ENCODE peak calls at places on chromosome 16, in nine cellular contexts. X is left colon, L is RCC 7860, R is NCI-H774, J is glomerular endothelial cell, G is upper lobe of right lung, C is activated T-helper 1 cell treated with Interleukin-2 at 50 U/mL for 16 hours, U is frontal cortex, V is right atrium auricular region. T is an unnamed sample.

GRCh38 chr16:55725055-55725777 is 69.4 kb downstream of the SLC6A2 start:
- DNase-seq in C (no peak), L (no peak), U (no peak), R (no peak), V (peak), G (no peak), J (no peak), X (no peak), T (no peak)

GRCh38 chr16:57464523-57464922 is 2.0 kb downstream of the POLR2C start:
- DNase-seq in J (no peak), G (no peak), R (no peak), V (no peak), X (no peak), C (no peak), L (no peak), U (no peak), T (no peak)

GRCh38 chr16:87201052-87201451 is 116.1 kb downstream of the C16orf95 start:
- DNase-seq in X (no peak), G (no peak), C (no peak), R (no peak), L (peak), V (peak), J (no peak), U (no peak), T (no peak)

GRCh38 chr16:46895399-46896313 is 11.5 kb downstream of the GPT2 start:
- DNase-seq in C (no peak), L (no peak), G (no peak), V (no peak), J (no peak), R (no peak), U (no peak), X (no peak), T (no peak)

GRCh38 chr16:912322-912683 is 58.5 kb downstream of the LMF1 start:
- DNase-seq in X (no peak), L (no peak), J (no peak), G (no peak), V (no peak), C (no peak), R (no peak), U (no peak), T (no peak)

GRCh38 chr16:66695474-66695934 is 1.0 kb downstream of the CMTM4 start:
- DNase-seq in L (no peak), V (no peak), U (peak), J (no peak), R (no peak), X (no peak), G (no peak), C (no peak), T (peak)

GRCh38 chr16:67928561-67929364 is 2.9 kb downstream of the CTRL start:
- DNase-seq in X (peak), G (peak), J (no peak), U (peak), L (peak), R (peak), C (peak), V (no peak), T (peak)

GRCh38 chr16:46620265-46621005 is 744 bp downstream of the SHCBP1 start:
- DNase-seq in G (no peak), J (no peak), U (no peak), L (peak), R (no peak), C (no peak), V (no peak), X (peak), T (no peak)

GRCh38 chr16:5228369-5228768 is 130.8 kb upstream of the EEF2KMT start:
- DNase-seq in L (no peak), U (no peak), C (no peak), R (no peak), X (no peak), G (no peak), J (no peak), V (no peak), T (no peak)

GRCh38 chr16:75376475-75376907 is 56.8 kb downstream of the CFDP1 start:
- DNase-seq in G (no peak), J (no peak), L (no peak), U (no peak), V (no peak), R (no peak), X (no peak), C (no peak), T (no peak)

GRCh38 chr16:50744911-50745310 is 3.0 kb downstream of the CYLD start:
- DNase-seq in V (no peak), X (no peak), J (no peak), G (no peak), L (peak), R (no peak), C (no peak), U (no peak), T (no peak)

GRCh38 chr16:84588991-84589390 is 28.9 kb downstream of the COTL1 start:
- DNase-seq in J (no peak), U (no peak), L (no peak), V (no peak), C (no peak), R (no peak), G (no peak), X (no peak), T (no peak)

GRCh38 chr16:11796227-11797165 is 562 bp downstream of the ZC3H7A start:
- DNase-seq in U (peak), R (no peak), J (no peak), X (peak), L (peak), V (peak), C (no peak), G (peak), T (peak)

GRCh38 chr16:78452030-78452429 is 352.6 kb downstream of the WWOX start:
- DNase-seq in R (no peak), G (no peak), V (no peak), X (no peak), C (no peak), J (no peak), L (no peak), U (no peak), T (no peak)

GRCh38 chr16:68279726-68280125 is 15.4 kb downstream of the SLC7A6 start:
- DNase-seq in J (no peak), X (no peak), G (no peak), L (no peak), C (no peak), V (no peak), U (no peak), R (no peak), T (no peak)

GRCh38 chr16:10820546-10820945 is 2.0 kb upstream of the TVP23A start:
- DNase-seq in C (no peak), G (no peak), L (no peak), R (no peak), U (no peak), J (no peak), X (no peak), V (no peak), T (no peak)

GRCh38 chr16:57070424-57070823 is 22.0 kb upstream of the CPNE2 start:
- DNase-seq in V (no peak), G (no peak), J (no peak), R (no peak), X (no peak), L (no peak), C (no peak), U (no peak), T (no peak)

GRCh38 chr16:508884-509736 is 18.4 kb upstream of the CAPN15 start:
- DNase-seq in L (no peak), G (no peak), X (peak), J (no peak), R (no peak), V (no peak), C (no peak), U (no peak), T (no peak)

GRCh38 chr16:79943738-79944137 is 343.2 kb upstream of the MAF start:
- DNase-seq in R (no peak), C (no peak), G (no peak), U (no peak), X (no peak), L (no peak), J (no peak), V (no peak), T (no peak)

GRCh38 chr16:85640606-85641005 is 27.5 kb downstream of the GSE1 start:
- DNase-seq in X (no peak), C (no peak), L (no peak), J (no peak), V (no peak), R (no peak), G (no peak), U (no peak), T (no peak)

GRCh38 chr16:81227780-81228179 is 10.7 kb upstream of the BCO1 start:
- DNase-seq in J (no peak), L (no peak), X (no peak), G (no peak), U (no peak), R (no peak), V (no peak), C (no peak), T (no peak)

GRCh38 chr16:29658693-29659092 is 4.4 kb upstream of the SPN start:
- DNase-seq in L (no peak), C (no peak), V (no peak), J (no peak), G (no peak), X (no peak), U (no peak), R (no peak), T (no peak)